ENCODE peak calls at places on chromosome 13, in nine cellular contexts. K is stimulated activated naive CD4-positive, alpha-beta T cell treated with Interleukin-2 at 50 U/mL for 16 hours; Q is hypothalamus; Z is H54; E is NCI-H1694; H is CD8-positive, alpha-beta T cell; J is lower leg skin; U is pancreas; W is ovary. R is an unnamed sample.

GRCh38 chr13:63190742-63191141 is 1775.1 kb upstream of the PCDH20 start:
- DNase-seq in Q (no peak), W (no peak), K (no peak), U (no peak), J (no peak), E (no peak), Z (no peak), H (no peak), R (no peak)

GRCh38 chr13:32829269-32829668 is 187.0 kb upstream of the KL start:
- DNase-seq in K (no peak), U (no peak), Q (no peak), W (no peak), J (no peak), Z (no peak), H (no peak), E (no peak), R (no peak)

GRCh38 chr13:34567558-34567957 is 374.5 kb upstream of the NBEA start:
- DNase-seq in Q (no peak), J (no peak), E (no peak), K (no peak), W (no peak), H (no peak), Z (no peak), U (no peak), R (no peak)

GRCh38 chr13:72565893-72566292 is 161.5 kb downstream of the MZT1 start:
- DNase-seq in Z (no peak), W (no peak), U (no peak), Q (no peak), E (peak; percentile 39), J (no peak), K (no peak), H (no peak), R (no peak)

GRCh38 chr13:63864171-63864902 is 2448.7 kb upstream of the PCDH20 start:
- DNase-seq in Z (no peak), K (no peak), J (no peak), H (no peak), E (no peak), U (no peak), Q (no peak), W (no peak), R (no peak)

GRCh38 chr13:112725346-112726017 is 35.6 kb downstream of the ATP11A start:
- DNase-seq in U (no peak), J (no peak), Z (peak; percentile 74), Q (no peak), W (peak; percentile 25), H (no peak), E (peak; percentile 24), K (no peak), R (no peak)

GRCh38 chr13:113145496-113145895 is 13.0 kb upstream of the PROZ start:
- DNase-seq in J (no peak), W (no peak), H (no peak), Q (no peak), K (peak; percentile 63), Z (no peak), U (no peak), E (no peak), R (no peak)

GRCh38 chr13:95275322-95276118 is 25.7 kb downstream of the ABCC4 start:
- DNase-seq in Z (no peak), U (no peak), H (no peak), K (no peak), W (no peak), J (no peak), E (no peak), Q (no peak), R (no peak)

GRCh38 chr13:71005919-71006318 is 861.1 kb downstream of the DACH1 start:
- DNase-seq in W (no peak), E (no peak), Q (no peak), J (no peak), K (no peak), Z (no peak), U (no peak), H (no peak), R (no peak)

GRCh38 chr13:20544186-20544914 is 18.7 kb upstream of the CRYL1 start:
- DNase-seq in Q (no peak), K (no peak), W (no peak), Z (no peak), U (no peak), H (no peak), E (no peak), J (no peak), R (no peak)

GRCh38 chr13:67554746-67555452 is 324.8 kb upstream of the PCDH9 start:
- DNase-seq in H (no peak), K (no peak), Q (no peak), W (no peak), Z (no peak), U (no peak), J (no peak), E (no peak), R (no peak)

GRCh38 chr13:49855930-49856329 is 63.4 kb upstream of the KPNA3 start:
- DNase-seq in W (no peak), U (no peak), Z (no peak), H (no peak), Q (no peak), J (no peak), K (no peak), E (no peak), R (no peak)

GRCh38 chr13:24627090-24627714 is 53.0 kb upstream of the ATP12A start:
- DNase-seq in Z (no peak), Q (no peak), W (no peak), J (peak; percentile 79), K (no peak), H (no peak), E (no peak), U (no peak), R (no peak)